ENCODE peak calls at places on chromosomes 4 and X, in nine cellular contexts. E is Ammon's horn; W is T follicular helper cell; O is T47D; L is ELR; M is stromal cell of bone marrow; R is activated CD4-positive, alpha-beta T cell treated with anti-CD3 and anti-CD28 coated beads for 48 hours; J is foreskin fibroblast; B is gastrocnemius medialis. C is an unnamed sample.

GRCh38 chr4:141340458-141340857 is 119.8 kb downstream of the ZNF330 start:
- DNase-seq in E (no peak), W (no peak), O (no peak), L (no peak), M (no peak), R (no peak), J (no peak), B (no peak), C (no peak)

GRCh38 chr4:54879576-54879975 is 221.8 kb downstream of the KIT start:
- DNase-seq in E (no peak), W (no peak), O (no peak), L (peak), M (peak), R (no peak), J (peak), B (no peak), C (no peak)

GRCh38 chrX:39764441-39764914 is 333.3 kb downstream of the BCOR start:
- DNase-seq in E (no peak), W (no peak), O (no peak), L (no peak), M (no peak), R (no peak), J (no peak), B (no peak), C (no peak)

GRCh38 chr4:90120037-90120436 is 7.2 kb upstream of the CCSER1 start:
- DNase-seq in E (no peak), W (no peak), O (no peak), L (no peak), M (no peak), R (no peak), J (no peak), B (no peak), C (no peak)

GRCh38 chrX:50036481-50036880 is 114.1 kb downstream of the CLCN5 start:
- DNase-seq in E (no peak), W (no peak), O (no peak), L (no peak), M (no peak), R (no peak), J (no peak), B (no peak), C (no peak)

GRCh38 chr4:73613130-73613529 is 7.1 kb downstream of the RASSF6 start:
- DNase-seq in E (no peak), W (no peak), O (no peak), L (no peak), M (no peak), R (no peak), J (no peak), B (no peak), C (no peak)

GRCh38 chr4:184471872-184472539 is 2.3 kb downstream of the IRF2 start:
- DNase-seq in E (peak), W (no peak), O (no peak), L (no peak), M (peak), R (peak), J (peak), B (no peak), C (no peak)

GRCh38 chr4:120922390-120923200 is at the start of gene PRDM5:
- DNase-seq in E (peak), W (no peak), O (peak), L (peak), M (peak), R (peak), J (peak), B (no peak), C (peak)

GRCh38 chr4:100379583-100380105 is 138.2 kb downstream of the EMCN start:
- DNase-seq in E (no peak), W (no peak), O (no peak), L (no peak), M (no peak), R (no peak), J (no peak), B (no peak), C (no peak)

GRCh38 chr4:36177946-36178345 is 66.4 kb downstream of the ARAP2 start:
- DNase-seq in E (no peak), W (no peak), O (no peak), L (peak), M (no peak), R (no peak), J (no peak), B (no peak), C (no peak)

GRCh38 chrX:15564981-15565579 is 35.7 kb downstream of the ACE2 start:
- DNase-seq in E (peak), W (no peak), O (peak), L (peak), M (peak), R (peak), J (peak), B (peak), C (peak)

GRCh38 chr4:23822181-23822580 is 67.7 kb downstream of the PPARGC1A start:
- DNase-seq in E (no peak), W (no peak), O (no peak), L (peak), M (no peak), R (no peak), J (peak), B (no peak), C (no peak)

GRCh38 chr4:141046255-141046654 is 87.0 kb downstream of the RNF150 start:
- DNase-seq in E (no peak), W (no peak), O (no peak), L (peak), M (peak), R (no peak), J (peak), B (no peak), C (peak)

GRCh38 chrX:153687121-153688039 is at the start of gene SLC6A8:
- DNase-seq in E (peak), W (peak), O (peak), L (peak), M (peak), R (peak), J (peak), B (peak), C (peak)

GRCh38 chrX:13647709-13648212 is 5.2 kb upstream of the TCEANC start:
- DNase-seq in E (no peak), W (peak), O (no peak), L (no peak), M (no peak), R (peak), J (peak), B (no peak), C (no peak)

GRCh38 chr4:92359481-92359880 is 55.7 kb downstream of the GRID2 start:
- DNase-seq in E (no peak), W (no peak), O (no peak), L (no peak), M (no peak), R (no peak), J (no peak), B (no peak), C (no peak)

GRCh38 chr4:94722748-94723147 is 35.0 kb upstream of the BMPR1B start:
- DNase-seq in E (no peak), W (no peak), O (no peak), L (no peak), M (no peak), R (no peak), J (no peak), B (no peak), C (no peak)

GRCh38 chr4:38667005-38667771 is 3.2 kb downstream of the KLF3 start:
- DNase-seq in E (peak), W (peak), O (peak), L (peak), M (peak), R (peak), J (peak), B (peak), C (peak)

GRCh38 chr4:73780243-73780642 is 39.9 kb downstream of the CXCL8 start:
- DNase-seq in E (no peak), W (no peak), O (no peak), L (no peak), M (no peak), R (no peak), J (no peak), B (no peak), C (no peak)

GRCh38 chrX:118347131-118347530 is 1.2 kb downstream of the WDR44 start:
- DNase-seq in E (no peak), W (no peak), O (no peak), L (peak), M (no peak), R (no peak), J (peak), B (no peak), C (peak)

GRCh38 chr4:3201718-3202702 is 46.9 kb upstream of the MSANTD1 start:
- DNase-seq in E (no peak), W (peak), O (no peak), L (peak), M (no peak), R (peak), J (peak), B (peak), C (no peak)

GRCh38 chr4:4937926-4938325 is 78.5 kb downstream of the MSX1 start:
- DNase-seq in E (no peak), W (no peak), O (no peak), L (no peak), M (no peak), R (no peak), J (no peak), B (no peak), C (no peak)

GRCh38 chr4:122758033-122758432 is 25.5 kb downstream of the BBS12 start:
- DNase-seq in E (peak), W (no peak), O (no peak), L (peak), M (no peak), R (no peak), J (peak), B (no peak), C (no peak)

GRCh38 chrX:45907776-45908175 is 637.4 kb downstream of the ZNF674 start:
- DNase-seq in E (no peak), W (no peak), O (no peak), L (no peak), M (no peak), R (no peak), J (no peak), B (no peak), C (no peak)

GRCh38 chr4:180618396-180618795 is 1624.8 kb upstream of the TENM3 start:
- DNase-seq in E (no peak), W (no peak), O (no peak), L (peak), M (no peak), R (no peak), J (no peak), B (no peak), C (no peak)

GRCh38 chr4:102501176-102501634 is at the start of gene NFKB1:
- DNase-seq in E (peak), W (peak), O (peak), L (peak), M (peak), R (peak), J (peak), B (peak), C (no peak)

GRCh38 chrX:22186165-22186564 is 86.5 kb upstream of the CBLL2 start:
- DNase-seq in E (no peak), W (no peak), O (no peak), L (no peak), M (no peak), R (no peak), J (no peak), B (no peak), C (no peak)

GRCh38 chrX:1391370-1391706 is 575 bp downstream of the SLC25A6 start:
- DNase-seq in E (no peak), W (no peak), O (peak), L (no peak), M (no peak), R (no peak), J (no peak), B (no peak), C (no peak)

GRCh38 chr4:4488405-4489404 is 53.1 kb downstream of the STX18 start:
- DNase-seq in E (peak), W (peak), O (peak), L (peak), M (peak), R (peak), J (peak), B (no peak), C (peak)

GRCh38 chr4:165814256-165815010 is 58.6 kb upstream of the TLL1 start:
- DNase-seq in E (no peak), W (no peak), O (no peak), L (peak), M (no peak), R (no peak), J (no peak), B (no peak), C (peak)

C was measured in fibroblast of the conjunctiva.